ENCODE peak calls at places on chromosome 4, in six cellular contexts. One of them, this sample, is unnamed.

GRCh38 chr4:158758142-158758541 is 10.7 kb upstream of the FNIP2 start:
- DNase-seq in HTR-8/SVneo: no peak
- DNase-seq in fibroblast of lung: no peak
- DNase-seq in cardiac septum: no peak
- DNase-seq in HFFc6: no peak
- DNase-seq in progenitor cell of endocrine pancreas: no peak
- DNase-seq in this sample: no peak

GRCh38 chr4:129378346-129378745 is 282.4 kb downstream of the C4orf33 start:
- DNase-seq in HTR-8/SVneo: no peak
- DNase-seq in fibroblast of lung: no peak
- DNase-seq in cardiac septum: no peak
- DNase-seq in HFFc6: no peak
- DNase-seq in progenitor cell of endocrine pancreas: no peak
- DNase-seq in this sample: no peak

GRCh38 chr4:55733874-55734437 is 85.6 kb upstream of the EXOC1L start:
- DNase-seq in HTR-8/SVneo: no peak
- DNase-seq in fibroblast of lung: peak
- DNase-seq in cardiac septum: no peak
- DNase-seq in HFFc6: peak
- DNase-seq in progenitor cell of endocrine pancreas: no peak
- DNase-seq in this sample: no peak

GRCh38 chr4:168656055-168656660 is 159.3 kb downstream of the PALLD start:
- DNase-seq in HTR-8/SVneo: peak
- DNase-seq in fibroblast of lung: peak
- DNase-seq in cardiac septum: no peak
- DNase-seq in HFFc6: peak
- DNase-seq in progenitor cell of endocrine pancreas: no peak
- DNase-seq in this sample: no peak

GRCh38 chr4:6474053-6474568 is 1.7 kb upstream of the PPP2R2C start:
- DNase-seq in HTR-8/SVneo: no peak
- DNase-seq in fibroblast of lung: no peak
- DNase-seq in cardiac septum: peak
- DNase-seq in HFFc6: no peak
- DNase-seq in progenitor cell of endocrine pancreas: peak
- DNase-seq in this sample: peak

GRCh38 chr4:113584407-113585150 is 177.0 kb downstream of the CAMK2D start:
- DNase-seq in HTR-8/SVneo: peak
- DNase-seq in fibroblast of lung: peak
- DNase-seq in cardiac septum: no peak
- DNase-seq in HFFc6: peak
- DNase-seq in progenitor cell of endocrine pancreas: no peak
- DNase-seq in this sample: no peak

GRCh38 chr4:9703391-9703790 is 78.0 kb upstream of the DRD5 start:
- DNase-seq in HTR-8/SVneo: peak
- DNase-seq in fibroblast of lung: peak
- DNase-seq in cardiac septum: no peak
- DNase-seq in HFFc6: no peak
- DNase-seq in progenitor cell of endocrine pancreas: peak
- DNase-seq in this sample: no peak

GRCh38 chr4:110007217-110007616 is 94.5 kb downstream of the EGF start:
- DNase-seq in HTR-8/SVneo: no peak
- DNase-seq in fibroblast of lung: no peak
- DNase-seq in cardiac septum: no peak
- DNase-seq in HFFc6: no peak
- DNase-seq in progenitor cell of endocrine pancreas: no peak
- DNase-seq in this sample: no peak

GRCh38 chr4:126136922-126137781 is 822.4 kb downstream of the FAT4 start:
- DNase-seq in HTR-8/SVneo: no peak
- DNase-seq in fibroblast of lung: no peak
- DNase-seq in cardiac septum: no peak
- DNase-seq in HFFc6: peak
- DNase-seq in progenitor cell of endocrine pancreas: no peak
- DNase-seq in this sample: no peak

GRCh38 chr4:5757536-5757935 is 46.5 kb downstream of the EVC start:
- DNase-seq in HTR-8/SVneo: no peak
- DNase-seq in fibroblast of lung: no peak
- DNase-seq in cardiac septum: no peak
- DNase-seq in HFFc6: no peak
- DNase-seq in progenitor cell of endocrine pancreas: no peak
- DNase-seq in this sample: no peak

GRCh38 chr4:99653921-99654890 is 3.4 kb downstream of the C4orf54 start:
- DNase-seq in HTR-8/SVneo: no peak
- DNase-seq in fibroblast of lung: no peak
- DNase-seq in cardiac septum: no peak
- DNase-seq in HFFc6: no peak
- DNase-seq in progenitor cell of endocrine pancreas: no peak
- DNase-seq in this sample: no peak

GRCh38 chr4:151371045-151371605 is 37.9 kb upstream of the FHIP1A start:
- DNase-seq in HTR-8/SVneo: no peak
- DNase-seq in fibroblast of lung: no peak
- DNase-seq in cardiac septum: no peak
- DNase-seq in HFFc6: no peak
- DNase-seq in progenitor cell of endocrine pancreas: no peak
- DNase-seq in this sample: no peak

GRCh38 chr4:127291316-127291715 is 341.4 kb upstream of the INTU start:
- DNase-seq in HTR-8/SVneo: no peak
- DNase-seq in fibroblast of lung: no peak
- DNase-seq in cardiac septum: no peak
- DNase-seq in HFFc6: no peak
- DNase-seq in progenitor cell of endocrine pancreas: no peak
- DNase-seq in this sample: no peak